ENCODE peak calls at places on chromosome 1, in eight cellular contexts. M, I, E, S, R, D, Q and A are unnamed samples.

GRCh38 chr1:207808322-207808705 is 56.5 kb downstream of the CD46 start:
- DNase-seq in R (no peak), M (no peak), Q (no peak), E (no peak), D (no peak), I (no peak), S (no peak), A (peak; percentile 15)

GRCh38 chr1:174191255-174191906 is 32.1 kb downstream of the RABGAP1L start:
- DNase-seq in E (no peak), I (no peak), D (no peak), M (no peak), S (peak; percentile 80), Q (no peak), R (no peak), A (no peak)

GRCh38 chr1:228416217-228416971 is at the start of gene TRIM17:
- DNase-seq in S (peak; percentile 37), R (no peak), E (no peak), Q (no peak), I (peak; percentile 78), M (no peak), D (no peak), A (peak; percentile 94)

GRCh38 chr1:61254629-61255323 is 172.4 kb downstream of the NFIA start:
- DNase-seq in E (no peak), Q (peak; percentile 55), M (no peak), D (peak; percentile 6), S (peak; percentile 63), R (peak; percentile 84), I (no peak), A (no peak)

GRCh38 chr1:203760506-203760905 is 4.5 kb upstream of the LAX1 start:
- DNase-seq in R (no peak), I (no peak), D (no peak), E (no peak), S (no peak), Q (no peak), M (no peak), A (no peak)

GRCh38 chr1:81670286-81670685 is 130.4 kb upstream of the ADGRL2 start:
- DNase-seq in Q (peak; percentile 41), E (no peak), D (peak; percentile 82), I (no peak), S (peak; percentile 97), R (peak; percentile 82), M (no peak), A (no peak)

GRCh38 chr1:9538669-9539164 is 548 bp upstream of the SLC25A33 start:
- DNase-seq in Q (no peak), I (no peak), M (no peak), S (no peak), E (no peak), D (no peak), R (peak; percentile 71), A (no peak)

GRCh38 chr1:176949033-176949662 is 215.4 kb downstream of the ASTN1 start:
- DNase-seq in I (peak; percentile 89), R (no peak), S (peak; percentile 43), M (no peak), Q (no peak), E (no peak), D (peak; percentile 10), A (peak; percentile 73)

GRCh38 chr1:115648717-115649691 is 7.2 kb downstream of the VANGL1 start:
- DNase-seq in M (no peak), R (no peak), Q (no peak), I (no peak), E (no peak), D (no peak), S (peak; percentile 17), A (no peak)

GRCh38 chr1:1620433-1621139 is 5.3 kb downstream of the MIB2 start:
- DNase-seq in D (no peak), R (no peak), Q (no peak), I (no peak), S (no peak), E (no peak), M (no peak), A (no peak)

GRCh38 chr1:77687519-77687906 is 5.1 kb upstream of the ZZZ3 start:
- DNase-seq in D (peak; percentile 12), R (no peak), I (peak; percentile 93), M (no peak), E (no peak), S (peak; percentile 46), Q (no peak), A (peak; percentile 84)

GRCh38 chr1:235887676-235888075 is 21.0 kb upstream of the LYST start:
- DNase-seq in I (no peak), R (no peak), Q (no peak), M (no peak), D (no peak), S (no peak), E (no peak), A (no peak)

GRCh38 chr1:66320231-66320630 is 213.7 kb upstream of the SGIP1 start:
- DNase-seq in E (no peak), I (no peak), S (no peak), Q (no peak), R (no peak), D (no peak), M (no peak), A (no peak)

GRCh38 chr1:212288614-212289013 is 3.4 kb downstream of the PPP2R5A start:
- DNase-seq in E (no peak), Q (no peak), I (no peak), D (peak; percentile 57), R (no peak), S (peak; percentile 82), M (no peak), A (no peak)
- H3K4me3 ChIP-seq in E (peak overlapping the region; percentile 91), Q (no peak overlapping the region), I (no peak overlapping the region), D (no peak overlapping the region), R (no peak overlapping the region), S (peak overlapping the region; percentile 45), M (peak overlapping the region; percentile 24), A (no peak overlapping the region)

GRCh38 chr1:110600716-110601115 is 5.4 kb downstream of the KCNA2 start:
- DNase-seq in M (no peak), Q (no peak), S (no peak), E (no peak), D (no peak), I (no peak), R (no peak), A (no peak)

GRCh38 chr1:110603058-110603457 is 3.1 kb downstream of the KCNA2 start:
- DNase-seq in S (no peak), I (no peak), R (no peak), M (no peak), Q (no peak), D (no peak), E (no peak), A (no peak)

GRCh38 chr1:110604586-110605148 is 1.5 kb downstream of the KCNA2 start:
- DNase-seq in S (no peak), E (no peak), D (no peak), M (no peak), I (no peak), Q (no peak), R (no peak), A (no peak)

GRCh38 chr1:110601332-110601731 is 4.8 kb downstream of the KCNA2 start:
- DNase-seq in M (no peak), S (no peak), I (no peak), Q (no peak), E (no peak), D (no peak), R (no peak), A (no peak)

GRCh38 chr1:110602466-110602865 is 3.7 kb downstream of the KCNA2 start:
- DNase-seq in Q (peak; percentile 28), S (no peak), R (peak; percentile 63), D (no peak), E (no peak), I (no peak), M (no peak), A (no peak)
- H3K27me3 ChIP-seq in Q (peaks cover 28% of the 10 kb centered on the region), S (peaks cover 31% of the 10 kb centered on the region), R (no peaks in the 10 kb centered on the region), D (peaks cover 15% of the 10 kb centered on the region), E (no peaks in the 10 kb centered on the region), I (peaks cover 24% of the 10 kb centered on the region), M (peaks cover 8% of the 10 kb centered on the region), A (peaks cover 41% of the 10 kb centered on the region)

DNA sequence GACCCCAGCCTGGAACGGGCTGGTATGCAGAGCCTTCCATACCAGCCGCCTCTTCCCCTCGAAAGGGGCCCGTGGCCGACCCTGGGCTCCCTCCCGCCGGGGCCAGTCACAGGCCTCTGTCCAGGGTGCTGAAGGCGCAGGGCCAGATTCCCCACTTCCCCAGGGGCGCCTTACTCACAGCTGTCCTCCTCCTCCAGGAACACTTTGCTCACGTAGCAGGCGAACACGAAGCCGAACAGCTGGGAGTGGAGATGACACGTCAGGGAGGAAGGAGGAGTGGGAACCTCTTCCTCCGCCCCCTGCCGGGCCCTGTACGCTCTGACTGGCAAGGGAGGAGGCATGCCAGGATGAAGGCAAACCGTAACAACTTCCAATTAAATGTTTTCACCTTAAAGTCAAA is 57.3 kb downstream of the NKAIN1 start:
- DNase-seq in E (peak; percentile 10), M (peak; percentile 38), I (no peak), D (peak; percentile 56), S (peak; percentile 97), R (peak; percentile 74), Q (peak; percentile 77), A (peak; percentile 95)
- H3K4me3 ChIP-seq in E (peak overlapping the region; percentile 19), M (no peak overlapping the region), I (no peak overlapping the region), D (no peak overlapping the region), S (peak overlapping the region; percentile 28), R (no peak overlapping the region), Q (no peak overlapping the region), A (peak overlapping the region; percentile 35)

GRCh38 chr1:2804628-2805351 is 3.3 kb upstream of the TTC34 start:
- DNase-seq in Q (no peak), M (no peak), I (no peak), D (no peak), S (no peak), E (no peak), R (peak; percentile 52), A (no peak)
- H3K27me3 ChIP-seq in Q (peaks cover 21% of the 10 kb centered on the region), M (no peaks in the 10 kb centered on the region), I (no peaks in the 10 kb centered on the region), D (peaks cover 3% of the 10 kb centered on the region), S (no peaks in the 10 kb centered on the region), E (no peaks in the 10 kb centered on the region), R (peaks cover 5% of the 10 kb centered on the region), A (no peaks in the 10 kb centered on the region)

DNA sequence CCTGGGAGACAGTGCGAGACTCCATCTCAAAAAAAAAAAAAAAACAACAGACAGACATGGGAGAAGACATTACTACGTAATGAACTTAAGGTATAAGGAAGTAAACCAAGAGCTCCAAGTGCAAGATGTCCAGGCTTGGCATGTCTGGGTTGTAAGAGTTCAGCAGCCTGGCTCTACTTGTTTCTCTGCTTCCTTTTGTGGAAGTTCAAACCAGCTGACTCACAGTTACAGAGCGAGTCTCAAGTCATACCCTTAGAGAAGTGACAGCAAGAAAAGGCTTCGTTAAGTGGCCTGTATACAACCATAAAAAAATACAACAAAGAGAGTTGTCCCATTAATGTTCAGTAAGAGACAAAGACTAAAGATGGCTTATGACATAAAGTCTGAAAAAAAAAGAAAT is 1.3 kb downstream of the RIT1 start:
- DNase-seq in I (no peak), S (peak; percentile 68), D (peak; percentile 28), Q (no peak), R (no peak), E (no peak), M (no peak), A (no peak)
- H3K4me3 ChIP-seq in I (no peak overlapping the region), S (peak overlapping the region; percentile 92), D (no peak overlapping the region), Q (peak overlapping the region; percentile 80), R (peak overlapping the region; percentile 67), E (peak overlapping the region; percentile 96), M (no peak overlapping the region), A (no peak overlapping the region)

DNA sequence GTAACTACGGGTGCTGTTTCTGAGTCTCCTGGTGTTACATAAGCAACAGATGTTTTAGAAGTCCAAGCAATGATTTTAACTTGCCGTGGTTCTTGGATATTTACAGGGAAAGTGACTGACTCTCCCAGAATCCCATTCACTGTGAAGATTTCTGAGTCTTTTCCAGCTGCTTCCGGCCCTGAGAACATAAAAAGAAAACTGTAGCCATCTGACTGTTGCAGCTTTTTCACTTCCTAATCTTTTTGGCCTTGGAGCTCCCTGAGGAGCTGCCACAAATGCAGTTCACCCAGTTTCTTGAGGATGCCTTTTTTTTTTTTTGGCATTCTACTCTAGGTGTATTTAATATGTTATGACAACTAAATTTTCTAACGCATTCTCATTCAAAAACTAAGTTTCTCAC is 13.7 kb downstream of the CD84 start:
- DNase-seq in Q (no peak), R (no peak), E (no peak), D (no peak), M (no peak), I (no peak), S (no peak), A (no peak)
- H3K27me3 ChIP-seq in Q (no peaks in the 10 kb centered on the region), R (no peaks in the 10 kb centered on the region), E (no peaks in the 10 kb centered on the region), D (no peaks in the 10 kb centered on the region), M (no peaks in the 10 kb centered on the region), I (no peaks in the 10 kb centered on the region), S (no peaks in the 10 kb centered on the region), A (no peaks in the 10 kb centered on the region)